ENCODE peak calls at places on chromosomes 12 and 14, in six cellular contexts. B is right atrium auricular region, S is cardiac muscle cell, L is tibial artery, A is lung, D is lower lobe of right lung. F is an unnamed sample.

GRCh38 chr12:6766651-6767300 is 613 bp downstream of the PTMS start:
- DNase-seq in L (peak), B (peak), S (peak), D (peak), A (peak), F (no peak)

GRCh38 chr12:52920937-52921336 is 16.1 kb upstream of the KRT8 start:
- DNase-seq in A (no peak), D (no peak), S (no peak), L (no peak), B (no peak), F (no peak)

GRCh38 chr12:24798335-24798734 is 150.6 kb downstream of the BCAT1 start:
- DNase-seq in A (no peak), S (no peak), L (no peak), D (no peak), B (no peak), F (no peak)

GRCh38 chr12:67647547-67648305 is 819 bp upstream of the DYRK2 start:
- DNase-seq in A (peak), L (peak), D (peak), B (peak), S (peak), F (peak)

GRCh38 chr12:92194566-92194965 is 48.9 kb upstream of the BTG1 start:
- DNase-seq in L (no peak), S (no peak), D (no peak), A (no peak), B (no peak), F (no peak)

GRCh38 chr14:46717211-46717610 is 65.6 kb upstream of the RPL10L start:
- DNase-seq in S (no peak), B (no peak), A (no peak), L (no peak), D (no peak), F (no peak)

GRCh38 chr12:45337835-45338234 is 121.9 kb downstream of the ANO6 start:
- DNase-seq in A (no peak), B (no peak), L (no peak), S (no peak), D (no peak), F (no peak)

GRCh38 chr12:64304571-64304970 is 82.5 kb upstream of the KICS2 start:
- DNase-seq in D (no peak), L (no peak), B (no peak), S (no peak), A (no peak), F (no peak)

GRCh38 chr14:24313912-24314311 is 2.6 kb downstream of the LTB4R start:
- DNase-seq in D (peak), A (no peak), B (no peak), L (no peak), S (no peak), F (no peak)

GRCh38 chr12:103547929-103548328 is 39.1 kb upstream of the STAB2 start:
- DNase-seq in D (no peak), L (no peak), S (no peak), B (no peak), A (no peak), F (no peak)

GRCh38 chr12:104684884-104685283 is 228.1 kb downstream of the CHST11 start:
- DNase-seq in A (no peak), D (no peak), L (no peak), S (peak), B (no peak), F (no peak)

GRCh38 chr14:100898935-100899840 is 4.3 kb downstream of the RTL1 start:
- DNase-seq in D (peak), S (peak), A (peak), L (no peak), B (peak), F (peak)

GRCh38 chr14:24159777-24160498 is 1.1 kb upstream of the IRF9 start:
- DNase-seq in A (no peak), D (peak), L (no peak), B (no peak), S (no peak), F (no peak)

GRCh38 chr14:103915616-103916015 is 12.6 kb upstream of the TDRD9 start:
- DNase-seq in D (no peak), B (no peak), A (no peak), S (no peak), L (no peak), F (no peak)

GRCh38 chr14:66476964-66477363 is 9.2 kb upstream of the CCDC196 start:
- DNase-seq in S (no peak), D (no peak), B (no peak), L (no peak), A (no peak), F (no peak)

GRCh38 chr12:7190268-7191055 is 976 bp downstream of the PEX5 start:
- DNase-seq in A (no peak), L (peak), B (no peak), S (peak), D (peak), F (no peak)

GRCh38 chr12:90909069-90909676 is 45.8 kb downstream of the CCER1 start:
- DNase-seq in S (peak), D (no peak), B (no peak), L (no peak), A (no peak), F (no peak)

GRCh38 chr12:48818831-48819590 is 715 bp downstream of the CACNB3 start:
- DNase-seq in B (no peak), S (peak), D (no peak), A (no peak), L (no peak), F (no peak)

GRCh38 chr12:52207106-52207505 is 15.3 kb upstream of the KRT80 start:
- DNase-seq in L (peak), A (no peak), S (no peak), B (no peak), D (peak), F (peak)

GRCh38 chr14:91149462-91149861 is 35.6 kb downstream of the DGLUCY start:
- DNase-seq in D (no peak), A (peak), S (peak), L (peak), B (no peak), F (peak)

GRCh38 chr12:71904629-71905028 is 34.0 kb upstream of the TPH2 start:
- DNase-seq in S (peak), A (no peak), D (no peak), L (no peak), B (no peak), F (no peak)

GRCh38 chr12:96236221-96236822 is 42.1 kb downstream of the ELK3 start:
- DNase-seq in D (no peak), A (no peak), S (peak), L (peak), B (no peak), F (peak)

GRCh38 chr12:50545783-50546182 is 41.0 kb downstream of the DIP2B start:
- DNase-seq in D (no peak), A (no peak), S (no peak), L (no peak), B (no peak), F (no peak)

GRCh38 chr14:23076785-23077408 is 18.0 kb downstream of the ACIN1 start:
- DNase-seq in A (no peak), B (no peak), D (no peak), S (peak), L (no peak), F (no peak)

GRCh38 chr12:47742253-47742825 is 16.3 kb downstream of the RAPGEF3 start:
- DNase-seq in D (peak), L (peak), S (peak), B (no peak), A (peak), F (no peak)

GRCh38 chr12:46177020-46177419 is 91.8 kb downstream of the SLC38A1 start:
- DNase-seq in D (no peak), S (no peak), B (no peak), A (no peak), L (no peak), F (no peak)

GRCh38 chr12:95881331-95881955 is 22.7 kb downstream of the SNRPF start:
- DNase-seq in S (peak), A (no peak), D (no peak), L (no peak), B (no peak), F (no peak)

GRCh38 chr14:30533126-30533525 is 25.8 kb upstream of the G2E3 start:
- DNase-seq in D (no peak), L (no peak), A (no peak), B (no peak), S (no peak), F (no peak)

GRCh38 chr14:89337912-89338311 is 79.1 kb downstream of the FOXN3 start:
- DNase-seq in L (peak), A (no peak), S (peak), D (no peak), B (peak), F (no peak)

GRCh38 chr14:65810326-65810725 is 397.8 kb downstream of the FUT8 start:
- DNase-seq in S (peak), D (no peak), A (no peak), B (no peak), L (no peak), F (no peak)

GRCh38 chr12:97910559-97910958 is 448.0 kb downstream of the RMST start:
- DNase-seq in L (no peak), D (no peak), S (no peak), B (no peak), A (no peak), F (no peak)

GRCh38 chr14:56514663-56515371 is 64.8 kb upstream of the TMEM260 start:
- DNase-seq in S (peak), L (no peak), D (no peak), B (no peak), A (no peak), F (no peak)

GRCh38 chr12:1083888-1084262 is 92.9 kb downstream of the ERC1 start:
- DNase-seq in S (peak), L (peak), A (no peak), B (no peak), D (no peak), F (no peak)

GRCh38 chr14:72024043-72024407 is 91.8 kb downstream of the RGS6 start:
- DNase-seq in A (no peak), S (peak), D (no peak), B (no peak), L (peak), F (no peak)

GRCh38 chr12:112234303-112234702 is 108.9 kb downstream of the TRAFD1 start:
- DNase-seq in A (no peak), D (no peak), L (no peak), B (no peak), S (no peak), F (no peak)

GRCh38 chr12:10184261-10184843 is 5.5 kb downstream of the TMEM52B start:
- DNase-seq in L (no peak), B (no peak), D (no peak), A (no peak), S (peak), F (no peak)

GRCh38 chr14:88505621-88506020 is 49.2 kb downstream of the PTPN21 start:
- DNase-seq in A (no peak), S (no peak), D (no peak), B (no peak), L (no peak), F (no peak)

GRCh38 chr12:8950287-8950574 is 786 bp upstream of the M6PR start:
- DNase-seq in S (no peak), A (no peak), D (no peak), L (no peak), B (no peak), F (no peak)

GRCh38 chr12:68403711-68404110 is 71.5 kb upstream of the MDM1 start:
- DNase-seq in B (no peak), L (no peak), S (peak), D (no peak), A (no peak), F (no peak)

GRCh38 chr12:8466171-8466692 is 10.5 kb downstream of the CLEC6A start:
- DNase-seq in D (no peak), B (no peak), S (no peak), A (no peak), L (no peak), F (no peak)

DNA sequence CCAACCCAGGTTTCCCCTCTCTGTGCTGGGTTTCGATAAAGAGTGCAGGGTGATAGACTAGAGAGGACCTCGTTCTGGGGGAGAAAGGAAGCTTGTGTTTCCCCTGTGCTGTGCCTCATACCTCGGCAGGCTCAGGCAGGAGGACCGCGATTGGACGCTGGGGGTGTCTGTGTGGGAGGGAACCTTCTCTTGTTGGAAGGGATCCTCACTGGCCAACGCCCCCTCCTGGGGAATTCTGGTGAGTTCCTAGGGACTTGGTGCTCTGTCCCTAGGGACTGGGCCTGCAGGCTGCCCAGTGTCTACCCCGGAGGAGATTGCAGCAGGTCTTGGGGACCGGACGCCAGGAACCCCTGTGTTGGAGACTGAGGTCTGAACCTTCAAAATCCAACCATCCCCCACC is 157.4 kb upstream of the PRMT8 start:
- DNase-seq in D (no peak), B (no peak), A (no peak), L (no peak), S (no peak), F (no peak)
- TF ChIP-seq CTCF in D (no peak), B (no peak), A (no peak), L (no peak), S (no peak), F (peak)

DNA sequence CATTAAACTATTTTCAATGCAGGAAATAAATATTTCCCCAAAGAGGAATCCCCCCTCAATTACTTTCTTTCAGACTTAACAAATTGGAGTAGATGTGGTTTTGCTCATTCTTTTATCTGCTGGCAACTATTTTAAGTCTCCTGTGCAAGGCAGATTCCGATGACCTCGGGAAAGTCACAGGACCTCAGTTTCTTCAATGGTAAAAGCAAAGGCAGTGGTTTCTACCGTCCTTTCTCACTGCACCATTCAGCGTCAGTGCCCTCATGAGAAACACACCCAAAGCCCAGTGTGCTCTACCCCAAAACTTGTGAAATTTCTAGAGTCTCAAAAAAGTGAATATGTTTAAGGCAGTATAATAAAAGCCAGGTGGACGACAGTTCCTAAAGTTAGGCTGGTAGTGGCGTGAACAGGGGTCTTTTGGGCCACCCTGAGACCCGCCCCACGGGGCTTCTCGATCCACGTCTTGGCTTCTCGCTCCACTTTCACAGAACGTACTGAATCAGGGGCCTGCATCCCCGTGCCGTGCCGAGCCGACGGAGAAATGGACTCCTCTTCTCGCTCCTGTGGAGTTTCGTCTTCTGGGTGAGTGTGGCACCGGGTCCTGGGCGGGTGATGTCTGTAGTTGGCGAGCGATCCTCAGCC is 1.3 kb upstream of the ARHGAP5 start:
- DNase-seq in L (peak), S (peak), D (peak), B (peak), A (no peak), F (peak)
- H3K27ac ChIP-seq in L (peak), S (peak), D (peak), B (peak), A (peak), F (peak)

DNA sequence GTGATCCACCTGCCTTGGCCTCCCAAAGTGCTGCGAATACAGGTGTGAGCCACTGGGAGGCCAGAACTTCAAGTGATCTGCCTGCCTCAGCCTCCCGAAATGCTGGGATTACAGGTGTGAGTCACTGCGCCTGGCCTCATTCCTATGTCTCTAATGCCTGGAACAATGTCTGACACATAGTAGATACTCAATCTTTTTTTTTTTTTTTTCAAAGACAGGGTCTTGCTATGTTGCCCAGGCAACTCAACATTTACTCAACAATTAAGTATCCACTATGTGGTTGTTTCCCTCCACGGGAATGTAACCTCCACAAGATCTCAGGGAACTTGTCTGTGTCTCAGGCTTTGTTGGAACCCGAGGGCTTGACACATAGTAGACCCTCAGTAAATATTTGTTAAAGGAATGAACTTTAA is 3.1 kb upstream of the TMEM120B start:
- DNase-seq in D (no peak), A (peak), S (peak), L (no peak), B (no peak), F (no peak)
- TF ChIP-seq CTCF in D (no peak), A (no peak), S (no peak), L (no peak), B (no peak), F (peak)

DNA sequence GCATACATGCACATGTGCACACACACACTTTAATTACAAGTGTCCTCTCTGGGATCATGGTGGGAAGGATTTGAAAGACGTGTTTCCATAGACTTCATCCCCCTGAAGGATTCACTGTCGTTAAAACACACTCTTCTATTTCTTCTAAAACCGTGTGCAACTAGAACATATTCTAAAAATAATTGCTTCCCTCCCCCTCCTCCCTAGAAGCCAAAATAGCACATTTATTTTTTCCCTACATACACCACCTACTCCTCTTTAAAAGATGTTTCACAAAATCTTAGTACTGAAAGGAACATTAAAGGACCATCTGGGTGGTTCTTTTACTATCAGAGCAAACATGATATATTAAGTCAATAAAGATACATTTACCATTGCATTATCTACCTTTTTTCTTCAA is 142.4 kb downstream of the PPM1H start:
- DNase-seq in D (no peak), S (no peak), A (no peak), B (no peak), L (no peak), F (no peak)
- H3K27ac ChIP-seq in D (no peak), S (no peak), A (no peak), B (no peak), L (peak), F (no peak)

GRCh38 chr14:36979863-36980262 is 192.5 kb downstream of the SLC25A21 start:
- DNase-seq in A (no peak), S (no peak), L (no peak), D (no peak), B (no peak), F (no peak)
- TF ChIP-seq CTCF in A (no peak), S (no peak), L (no peak), D (no peak), B (no peak), F (no peak)

GRCh38 chr14:102215522-102216250 is 76.0 kb downstream of the WDR20 start:
- DNase-seq in B (no peak), S (no peak), L (no peak), D (no peak), A (no peak), F (no peak)
- H3K27ac ChIP-seq in B (peak), S (peak), L (no peak), D (no peak), A (peak), F (no peak)

GRCh38 chr12:130195776-130196175 is 33.5 kb downstream of the FZD10 start:
- DNase-seq in A (no peak), D (no peak), L (no peak), B (peak), S (no peak), F (no peak)

GRCh38 chr12:130196827-130197226 is 34.6 kb downstream of the FZD10 start:
- DNase-seq in B (no peak), A (no peak), D (no peak), L (no peak), S (no peak), F (no peak)

GRCh38 chr12:130195369-130195768 is 33.1 kb downstream of the FZD10 start:
- DNase-seq in A (no peak), L (no peak), D (no peak), S (no peak), B (no peak), F (no peak)

GRCh38 chr12:130194154-130194553 is 31.9 kb downstream of the FZD10 start:
- DNase-seq in L (no peak), B (peak), D (no peak), S (no peak), A (no peak), F (no peak)

DNA sequence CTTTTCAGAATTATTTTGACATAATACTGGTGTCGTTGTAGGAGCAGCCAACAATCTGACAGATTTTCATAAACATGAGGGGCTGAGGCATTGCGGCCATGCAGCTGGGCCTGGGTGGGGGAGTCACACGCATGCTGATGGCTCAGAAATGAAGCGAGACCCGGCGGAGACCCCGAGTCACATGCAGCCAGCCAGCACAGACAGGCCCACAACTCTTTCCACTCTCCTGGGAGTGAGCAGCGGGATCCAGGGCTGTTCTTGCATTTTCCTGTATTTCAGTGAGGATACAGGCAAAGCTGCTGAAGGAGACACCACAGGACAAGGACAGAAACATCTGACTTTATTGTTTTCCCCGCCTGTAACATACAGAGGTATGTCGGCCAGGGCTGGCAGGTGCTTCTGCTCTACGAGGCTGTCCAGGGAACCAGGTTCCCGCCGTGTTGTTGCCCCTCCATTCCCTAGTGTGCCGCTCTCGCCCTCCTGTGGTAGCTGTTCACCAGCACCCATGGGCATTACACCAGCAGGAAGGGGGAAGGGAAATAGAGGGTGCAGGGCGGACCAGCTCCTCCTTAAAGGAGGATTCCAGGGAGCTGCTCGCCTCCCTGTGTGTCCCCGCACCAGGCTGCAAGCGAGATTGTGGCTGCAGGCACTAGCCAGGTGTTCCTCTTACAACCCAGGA is 30.5 kb downstream of the FZD10 start:
- DNase-seq in S (no peak), D (no peak), L (no peak), B (peak), A (no peak), F (no peak)
- TF ChIP-seq CTCF in S (no peak), D (no peak), L (no peak), B (no peak), A (no peak), F (peak)

GRCh38 chr14:85529803-85530574 is at the start of gene FLRT2:
- DNase-seq in D (peak), B (peak), S (peak), L (peak), A (no peak), F (peak)
- H3K27ac ChIP-seq in D (peak), B (peak), S (no peak), L (peak), A (no peak), F (peak)

F was measured in RWPE2.